ENCODE peak calls at places on chromosomes 7 and 10, in ten cellular contexts. S is suprapubic skin, W is A549, J is K562, E is tibial nerve, P is sigmoid colon, B is GM12878, K is ovary, M is transverse colon, R is stomach. I is an unnamed sample.

GRCh38 chr10:133038276-133038823 is 49.4 kb upstream of the ADGRA1 start:
- DNase-seq in J (no peak), P (no peak), K (no peak), R (no peak), S (no peak), W (no peak), E (no peak), B (no peak), M (no peak), I (no peak)

GRCh38 chr7:36285276-36285675 is 104.4 kb upstream of the ANLN start:
- DNase-seq in M (no peak), P (peak), S (no peak), R (no peak), J (no peak), W (no peak), B (no peak), K (peak), E (no peak), I (no peak)

GRCh38 chr10:100007239-100008141 is 2.3 kb downstream of the DNMBP start:
- DNase-seq in M (no peak), S (no peak), P (peak), K (no peak), B (no peak), W (no peak), J (no peak), R (no peak), E (no peak), I (no peak)

GRCh38 chr10:32328499-32328898 is 18.5 kb downstream of the EPC1 start:
- DNase-seq in B (no peak), R (no peak), M (no peak), J (no peak), P (no peak), K (no peak), W (no peak), E (no peak), S (no peak), I (no peak)

GRCh38 chr7:18175801-18176450 is 148.3 kb upstream of the PRPS1L1 start:
- DNase-seq in B (no peak), K (no peak), J (no peak), M (no peak), S (no peak), E (no peak), R (no peak), W (no peak), P (no peak), I (no peak)

GRCh38 chr10:101238732-101239105 is 9.5 kb upstream of the LBX1 start:
- DNase-seq in J (peak), K (no peak), W (no peak), M (no peak), B (no peak), E (no peak), R (no peak), P (no peak), S (no peak), I (no peak)

GRCh38 chr7:1647961-1648631 is 22.0 kb upstream of the ELFN1 start:
- DNase-seq in K (no peak), E (no peak), M (no peak), P (no peak), J (peak), S (no peak), R (peak), W (no peak), B (no peak), I (no peak)

GRCh38 chr7:121624922-121625321 is 228.8 kb upstream of the FAM3C start:
- DNase-seq in M (no peak), W (no peak), J (no peak), S (no peak), P (peak), B (no peak), E (no peak), K (no peak), R (no peak), I (no peak)

GRCh38 chr7:147567043-147567442 is 1023.5 kb upstream of the C7orf33 start:
- DNase-seq in W (no peak), R (no peak), B (no peak), J (no peak), M (no peak), E (no peak), P (no peak), K (no peak), S (no peak), I (no peak)

GRCh38 chr10:74854610-74855009 is 28.2 kb downstream of the KAT6B start:
- DNase-seq in E (no peak), R (no peak), K (no peak), J (no peak), P (no peak), S (no peak), B (no peak), M (no peak), W (no peak), I (no peak)

GRCh38 chr10:113438660-113439059 is 114.2 kb upstream of the HABP2 start:
- DNase-seq in P (no peak), J (no peak), K (no peak), E (no peak), S (no peak), R (no peak), W (no peak), B (no peak), M (no peak), I (no peak)

GRCh38 chr7:50721160-50721559 is 61.5 kb downstream of the GRB10 start:
- DNase-seq in M (no peak), B (no peak), J (no peak), S (no peak), W (no peak), E (no peak), P (peak), K (no peak), R (no peak), I (no peak)

GRCh38 chr10:132897516-132898381 is 44.6 kb downstream of the CFAP46 start:
- DNase-seq in M (no peak), E (no peak), R (no peak), J (no peak), B (no peak), S (peak), W (no peak), K (peak), P (peak), I (no peak)

GRCh38 chr10:55146032-55146431 is 345.0 kb upstream of the PCDH15 start:
- DNase-seq in S (no peak), K (no peak), J (no peak), M (no peak), B (no peak), W (no peak), P (no peak), R (no peak), E (no peak), I (no peak)

GRCh38 chr10:84825330-84825729 is 496.9 kb downstream of the CCSER2 start:
- DNase-seq in K (no peak), B (no peak), W (no peak), P (no peak), M (no peak), S (no peak), E (no peak), J (no peak), R (no peak), I (no peak)

GRCh38 chr7:128407751-128408708 is 1.8 kb downstream of the IMPDH1 start:
- DNase-seq in J (peak), M (no peak), P (no peak), W (no peak), B (no peak), S (no peak), R (no peak), K (peak), E (no peak), I (no peak)

GRCh38 chr10:123999956-124000615 is 93.3 kb downstream of the CHST15 start:
- DNase-seq in J (no peak), E (no peak), P (no peak), W (no peak), S (no peak), B (no peak), M (no peak), R (no peak), K (peak), I (peak)

GRCh38 chr10:95873651-95874050 is 34.1 kb upstream of the CC2D2B start:
- DNase-seq in W (no peak), E (no peak), J (no peak), R (no peak), S (no peak), M (no peak), B (no peak), P (no peak), K (no peak), I (no peak)

GRCh38 chr10:35789996-35790395 is 147.9 kb upstream of the FZD8 start:
- DNase-seq in E (no peak), S (no peak), W (no peak), J (no peak), B (no peak), M (no peak), K (no peak), P (no peak), R (no peak), I (no peak)

GRCh38 chr10:86718556-86718955 is 37.9 kb upstream of the BMPR1A start:
- DNase-seq in E (no peak), W (no peak), P (peak), R (no peak), S (peak), B (no peak), J (no peak), K (no peak), M (no peak), I (no peak)

GRCh38 chr7:69738396-69738889 is 140.2 kb downstream of the AUTS2 start:
- DNase-seq in B (peak), P (no peak), S (no peak), R (no peak), E (no peak), J (no peak), K (no peak), W (no peak), M (no peak), I (no peak)

GRCh38 chr10:125061557-125062243 is 98.7 kb downstream of the CTBP2 start:
- DNase-seq in K (peak), J (no peak), P (no peak), M (no peak), W (no peak), B (no peak), E (no peak), S (no peak), R (no peak), I (no peak)

GRCh38 chr10:100962346-100963080 is 6.8 kb upstream of the SEMA4G start:
- DNase-seq in B (no peak), R (no peak), P (no peak), J (no peak), S (no peak), M (no peak), K (no peak), W (no peak), E (no peak), I (no peak)

GRCh38 chr10:49158399-49158798 is 24.6 kb upstream of the FAM170B start:
- DNase-seq in J (no peak), B (no peak), K (no peak), W (no peak), R (no peak), S (no peak), P (no peak), E (no peak), M (no peak), I (no peak)

GRCh38 chr7:291302-292092 is 1.5 kb downstream of the FOXL3 start:
- DNase-seq in R (no peak), B (no peak), M (no peak), E (no peak), J (no peak), P (no peak), S (peak), K (no peak), W (no peak), I (no peak)

GRCh38 chr10:112728118-112728963 is 221.7 kb upstream of the TCF7L2 start:
- DNase-seq in W (no peak), B (no peak), E (no peak), K (no peak), M (no peak), R (no peak), J (no peak), S (no peak), P (no peak), I (no peak)

GRCh38 chr7:24024689-24025088 is 259.3 kb upstream of the NPY start:
- DNase-seq in S (no peak), K (no peak), E (no peak), P (no peak), R (no peak), M (no peak), W (no peak), B (no peak), J (no peak), I (no peak)

GRCh38 chr7:143325215-143325614 is 9.3 kb downstream of the CLCN1 start:
- DNase-seq in R (no peak), M (no peak), W (no peak), E (no peak), J (no peak), B (no peak), P (no peak), K (no peak), S (no peak), I (no peak)

GRCh38 chr10:5143137-5143536 is 41.8 kb downstream of the AKR1C8 start:
- DNase-seq in W (no peak), K (no peak), E (no peak), M (no peak), S (no peak), B (no peak), R (no peak), J (no peak), P (no peak), I (no peak)

GRCh38 chr10:6562221-6562620 is 17.9 kb downstream of the PRKCQ start:
- DNase-seq in P (no peak), E (no peak), R (no peak), K (no peak), S (no peak), J (no peak), W (no peak), B (no peak), M (no peak), I (no peak)

GRCh38 chr10:44955408-44956070 is 4.1 kb upstream of the RASSF4 start:
- DNase-seq in S (peak), J (no peak), K (no peak), R (no peak), M (no peak), B (no peak), E (peak), P (peak), W (no peak), I (no peak)

GRCh38 chr10:43299579-43299978 is 32.7 kb upstream of the RASGEF1A start:
- DNase-seq in S (peak), W (no peak), B (no peak), P (no peak), M (peak), E (no peak), J (no peak), R (no peak), K (no peak), I (no peak)

GRCh38 chr10:26829810-26830515 is 30.8 kb downstream of the ABI1 start:
- DNase-seq in W (no peak), P (no peak), R (no peak), B (no peak), K (no peak), S (no peak), M (no peak), J (no peak), E (no peak), I (no peak)

GRCh38 chr10:76543655-76544054 is 1094.0 kb downstream of the KCNMA1 start:
- DNase-seq in P (peak), W (no peak), J (no peak), R (no peak), B (no peak), M (no peak), K (no peak), S (no peak), E (no peak), I (no peak)

DNA sequence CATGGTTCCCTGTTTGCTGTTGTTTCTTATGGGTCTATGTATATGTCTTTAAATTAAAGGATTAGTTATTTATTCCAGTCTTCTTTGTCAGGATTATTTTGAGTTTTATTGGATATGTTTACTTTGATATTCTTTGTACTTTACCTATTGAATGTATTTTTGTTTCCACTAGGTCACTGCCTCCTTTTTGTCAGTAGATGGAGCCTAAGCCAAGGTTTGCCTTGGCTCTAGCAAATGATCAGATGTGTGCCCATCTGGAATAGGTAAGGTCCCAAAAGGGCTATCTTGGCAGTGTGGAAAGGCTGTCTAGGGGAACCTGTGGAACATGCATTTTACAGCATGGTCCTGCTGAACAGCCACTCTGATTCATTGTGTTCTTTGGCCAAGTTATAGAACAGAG is 337.3 kb upstream of the GHITM start:
- DNase-seq in M (no peak), S (no peak), K (no peak), E (no peak), P (no peak), R (no peak), J (no peak), B (no peak), W (no peak), I (no peak)
- TF ChIP-seq EP300 in M (no peak), S (no peak), K (no peak), E (no peak), P (no peak), R (no peak), J (no peak), B (no peak), W (no peak), I (no peak)

DNA sequence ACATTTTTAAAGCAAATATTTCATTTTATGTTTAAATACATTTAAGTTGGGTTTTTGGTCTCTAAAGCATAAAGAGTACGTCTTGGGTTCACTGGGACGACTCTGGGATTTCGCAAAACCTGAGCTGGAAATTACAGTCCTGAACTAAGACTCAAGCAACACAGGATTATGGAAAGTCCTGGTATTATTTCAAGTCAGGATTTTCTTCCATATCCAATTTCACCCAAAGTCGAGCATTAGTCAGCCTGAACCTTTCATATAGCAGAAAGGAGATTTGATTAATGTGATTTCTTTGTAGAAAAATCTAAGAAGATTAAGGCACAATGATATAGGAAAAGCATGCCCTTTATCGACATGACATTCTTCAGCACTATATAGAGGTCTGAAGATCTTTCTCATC is 100.0 kb downstream of the MTERF1 start:
- DNase-seq in W (no peak), R (no peak), M (no peak), E (no peak), S (no peak), B (no peak), K (no peak), P (no peak), J (no peak), I (no peak)
- TF ChIP-seq EP300 in W (no peak), R (no peak), M (no peak), E (no peak), S (no peak), B (no peak), K (no peak), P (no peak), J (no peak), I (no peak)

GRCh38 chr7:89133819-89134218 is 338.3 kb upstream of the TEX47 start:
- DNase-seq in K (no peak), R (no peak), W (no peak), S (no peak), J (no peak), P (no peak), B (no peak), E (no peak), M (no peak), I (no peak)
- TF ChIP-seq EP300 in K (no peak), R (no peak), W (no peak), S (no peak), J (no peak), P (no peak), B (no peak), E (no peak), M (no peak), I (no peak)

GRCh38 chr10:69902835-69903535 is 101.3 kb downstream of the COL13A1 start:
- DNase-seq in M (peak), K (no peak), B (no peak), J (no peak), P (no peak), S (no peak), R (peak), W (no peak), E (no peak), I (no peak)
- TF ChIP-seq EP300 in M (no peak), K (no peak), B (no peak), J (no peak), P (no peak), S (no peak), R (no peak), W (no peak), E (no peak), I (no peak)

GRCh38 chr10:51366044-51366443 is 291.8 kb downstream of the PRKG1 start:
- DNase-seq in P (no peak), R (no peak), K (peak), M (no peak), S (no peak), J (no peak), W (no peak), E (no peak), B (no peak), I (no peak)

GRCh38 chr10:51369903-51370302 is 295.6 kb downstream of the PRKG1 start:
- DNase-seq in S (no peak), E (no peak), B (no peak), R (no peak), J (no peak), P (no peak), M (no peak), K (no peak), W (no peak), I (no peak)

GRCh38 chr10:51371725-51372124 is 297.4 kb downstream of the PRKG1 start:
- DNase-seq in P (no peak), R (no peak), S (no peak), K (no peak), J (no peak), W (no peak), M (no peak), B (no peak), E (no peak), I (no peak)

GRCh38 chr10:51367120-51367519 is 292.8 kb downstream of the PRKG1 start:
- DNase-seq in W (no peak), K (no peak), R (no peak), P (no peak), E (no peak), S (no peak), B (no peak), J (no peak), M (no peak), I (no peak)

DNA sequence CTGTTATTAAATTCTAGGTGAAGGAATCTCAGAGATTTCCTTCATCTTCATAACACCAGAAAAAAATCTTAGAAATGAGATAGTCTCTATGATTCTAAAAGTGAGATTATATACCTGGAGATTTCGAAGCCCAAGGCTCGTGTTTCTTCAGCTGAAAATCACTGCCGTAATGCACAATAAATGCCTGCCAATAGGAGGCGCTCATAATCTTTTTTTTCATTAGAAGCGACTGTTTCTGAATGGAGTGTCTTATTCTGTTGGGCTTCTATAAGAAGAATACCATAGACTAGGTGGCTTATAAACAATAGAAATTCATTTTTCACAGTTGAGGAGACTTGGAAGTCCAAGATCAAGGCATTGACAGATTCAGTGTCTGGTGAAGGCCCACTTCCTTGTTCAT is 294.7 kb downstream of the PRKG1 start:
- DNase-seq in K (no peak), R (no peak), J (no peak), W (no peak), E (no peak), P (no peak), M (no peak), S (no peak), B (no peak), I (no peak)
- TF ChIP-seq EP300 in K (no peak), R (no peak), J (no peak), W (no peak), E (no peak), P (no peak), M (no peak), S (no peak), B (no peak), I (no peak)

DNA sequence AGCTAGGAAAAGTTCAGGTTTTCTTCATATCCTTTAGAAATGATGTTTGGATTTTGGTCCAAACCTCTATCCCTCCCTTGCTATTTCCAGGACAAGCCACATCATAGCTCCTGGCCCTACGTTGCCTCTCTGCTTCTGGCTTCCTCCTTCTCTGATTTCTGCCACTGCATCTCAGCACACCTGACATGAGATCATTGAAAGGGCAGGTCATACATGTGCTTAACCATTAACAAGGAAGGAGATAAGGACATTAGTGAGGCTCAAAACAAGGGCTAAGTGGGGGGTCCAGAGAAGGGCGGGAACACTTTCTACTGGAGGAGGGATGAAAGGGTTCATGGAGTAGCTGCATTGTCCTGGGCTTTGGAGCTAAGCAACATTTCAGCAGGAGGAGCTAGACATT is 102.6 kb upstream of the CREB5 start:
- DNase-seq in P (no peak), R (no peak), K (no peak), M (no peak), E (no peak), B (no peak), J (no peak), S (no peak), W (no peak), I (no peak)
- TF ChIP-seq EP300 in P (no peak), R (no peak), K (no peak), M (no peak), E (no peak), B (no peak), J (no peak), S (no peak), W (no peak), I (no peak)

GRCh38 chr7:96224682-96225081 is 97.2 kb downstream of the SLC25A13 start:
- DNase-seq in E (no peak), W (no peak), P (no peak), M (no peak), R (no peak), S (no peak), K (no peak), B (no peak), J (peak), I (no peak)
- TF ChIP-seq EP300 in E (no peak), W (no peak), P (no peak), M (no peak), R (no peak), S (no peak), K (no peak), B (no peak), J (no peak), I (no peak)

I was measured in esophagus muscularis mucosa.